ENCODE peak calls at places on chromosomes 6 and 20, in five cellular contexts. D is HCT116, L is HepG2, V is GM23338, S is SK-N-SH. R is an unnamed sample.
A peak's percentile ranks its signal among the peaks of the same experiment; 100 is the strongest.

GRCh38 chr6:108080010-108080780 is 5.7 kb upstream of the OSTM1 start:
- DNase-seq in V (peak; percentile 54), L (no peak), D (no peak), S (no peak), R (no peak)

GRCh38 chr6:31495580-31495979 is 2.4 kb upstream of the MICB start:
- DNase-seq in V (no peak), S (no peak), L (no peak), D (no peak), R (no peak)

GRCh38 chr6:139855741-139856206 is 481.3 kb upstream of the CITED2 start:
- DNase-seq in S (no peak), V (no peak), L (no peak), D (no peak), R (no peak)

GRCh38 chr6:131348572-131348971 is 213.3 kb downstream of the AKAP7 start:
- DNase-seq in D (no peak), V (no peak), L (no peak), S (no peak), R (no peak)

GRCh38 chr6:170057961-170058877 is 232.7 kb downstream of the DLL1 start:
- DNase-seq in S (no peak), V (no peak), D (no peak), L (no peak), R (no peak)

GRCh38 chr6:13357551-13358075 is 29.3 kb upstream of the TBC1D7 start:
- DNase-seq in L (no peak), V (peak; percentile 66), S (no peak), D (no peak), R (no peak)

GRCh38 chr6:39859025-39859424 is 66.8 kb downstream of the DAAM2 start:
- DNase-seq in V (no peak), S (no peak), L (no peak), D (no peak), R (no peak)

GRCh38 chr6:142485256-142485655 is 183.4 kb downstream of the ADGRG6 start:
- DNase-seq in D (no peak), L (no peak), S (no peak), V (no peak), R (no peak)

GRCh38 chr6:43971776-43972126 is 155.5 kb downstream of the MRPL14 start:
- DNase-seq in D (no peak), L (no peak), V (no peak), S (no peak), R (no peak)

GRCh38 chr20:55251170-55251569 is 754.1 kb downstream of the CBLN4 start:
- DNase-seq in D (no peak), S (no peak), L (no peak), V (no peak), R (no peak)

GRCh38 chr6:116034327-116034726 is 26.4 kb downstream of the FRK start:
- DNase-seq in D (no peak), L (no peak), S (no peak), V (no peak), R (no peak)

GRCh38 chr6:109579361-109579760 is 96.3 kb upstream of the ZBTB24 start:
- DNase-seq in V (no peak), D (no peak), S (no peak), L (no peak), R (no peak)

GRCh38 chr20:30811896-30812671 is 445.4 kb upstream of the DEFB115 start:
- DNase-seq in V (peak; percentile 80), D (no peak), L (no peak), S (peak; percentile 88), R (peak; percentile 23)

GRCh38 chr6:46437671-46438221 is 53.5 kb downstream of the RCAN2 start:
- DNase-seq in L (no peak), D (no peak), S (no peak), V (no peak), R (no peak)

GRCh38 chr6:31010393-31011060 is at the start of gene MUC22:
- DNase-seq in D (no peak), S (no peak), L (no peak), V (no peak), R (no peak)

GRCh38 chr20:35059612-35060011 is 33.0 kb downstream of the TRPC4AP start:
- DNase-seq in S (no peak), L (no peak), D (no peak), V (no peak), R (no peak)

GRCh38 chr20:31712112-31712553 is 10.5 kb downstream of the BCL2L1 start:
- DNase-seq in V (peak; percentile 26), S (no peak), D (no peak), L (peak; percentile 62), R (no peak)

GRCh38 chr20:13790708-13791107 is 5.9 kb downstream of the NDUFAF5 start:
- DNase-seq in L (no peak), D (no peak), S (no peak), V (no peak), R (no peak)

GRCh38 chr20:37319120-37319717 is 26.7 kb upstream of the SRC start:
- DNase-seq in L (no peak), V (peak; percentile 72), S (peak; percentile 45), D (no peak), R (no peak)

GRCh38 chr6:149965191-149966020 is 1.7 kb downstream of the ULBP1 start:
- DNase-seq in D (no peak), S (peak; percentile 54), L (no peak), V (peak; percentile 60), R (no peak)

GRCh38 chr6:20441921-20442320 is 40.2 kb downstream of the E2F3 start:
- DNase-seq in D (no peak), S (no peak), V (no peak), L (peak; percentile 65), R (no peak)

GRCh38 chr20:53902968-53903651 is 167.3 kb downstream of the BCAS1 start:
- DNase-seq in D (no peak), L (no peak), S (no peak), V (no peak), R (no peak)

GRCh38 chr6:151240036-151240685 is 394 bp downstream of the AKAP12 start:
- DNase-seq in V (peak; percentile 96), L (no peak), S (peak; percentile 84), D (peak; percentile 59), R (no peak)

GRCh38 chr20:1929460-1929859 is 34.3 kb downstream of the SIRPA start:
- DNase-seq in D (no peak), S (no peak), V (peak; percentile 30), L (no peak), R (no peak)

GRCh38 chr6:55088896-55089295 is 85.4 kb upstream of the HCRTR2 start:
- DNase-seq in D (no peak), S (no peak), V (no peak), L (no peak), R (no peak)

GRCh38 chr6:72950114-72950860 is 275.0 kb downstream of the KHDC1L start:
- DNase-seq in S (no peak), L (peak; percentile 31), D (peak; percentile 4), V (no peak), R (no peak)

GRCh38 chr6:11271637-11272036 is 39.2 kb upstream of the NEDD9 start:
- DNase-seq in D (no peak), V (no peak), L (no peak), S (no peak), R (no peak)

DNA sequence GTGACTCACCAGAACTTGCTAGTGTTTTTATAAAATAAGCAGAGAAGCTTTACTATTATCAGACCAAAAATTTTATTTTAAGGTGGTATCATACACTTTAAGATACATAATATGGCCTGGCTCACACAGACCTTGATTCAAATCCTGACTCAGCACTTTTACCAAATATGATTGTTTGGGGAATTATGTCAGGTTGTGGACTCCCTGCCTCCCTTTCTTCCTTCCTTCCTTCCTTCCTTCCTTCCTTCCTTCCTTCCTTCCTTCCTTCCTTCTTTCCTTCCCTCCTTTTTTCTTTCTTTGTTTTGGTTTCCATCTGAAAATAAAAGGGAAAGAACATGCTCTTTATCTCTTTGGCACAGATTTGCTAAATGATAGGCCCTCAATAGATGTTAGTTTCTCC is 186.0 kb upstream of the MMS22L start:
- DNase-seq in V (no peak), D (no peak), L (no peak), S (no peak), R (no peak)
- H3K27ac ChIP-seq in V (no peak overlapping the region), D (no peak overlapping the region), L (no peak overlapping the region), S (no peak overlapping the region), R (no peak overlapping the region)

GRCh38 chr20:11332376-11332775 is 585.3 kb upstream of the BTBD3 start:
- DNase-seq in S (no peak), L (no peak), D (no peak), V (no peak), R (no peak)
- TF ChIP-seq REST in S (no peak), L (no peak), D (no peak), V (no peak), R (no peak)

GRCh38 chr20:25544316-25544715 is 41.0 kb downstream of the NINL start:
- DNase-seq in D (no peak), S (no peak), L (no peak), V (no peak), R (no peak)

GRCh38 chr20:25547063-25547462 is 38.3 kb downstream of the NINL start:
- DNase-seq in L (no peak), D (no peak), S (no peak), V (no peak), R (no peak)

GRCh38 chr20:25545171-25545570 is 40.2 kb downstream of the NINL start:
- DNase-seq in V (no peak), L (no peak), S (no peak), D (no peak), R (no peak)

GRCh38 chr20:25544760-25545159 is 40.6 kb downstream of the NINL start:
- DNase-seq in L (no peak), V (peak; percentile 36), D (no peak), S (peak; percentile 63), R (no peak)

DNA sequence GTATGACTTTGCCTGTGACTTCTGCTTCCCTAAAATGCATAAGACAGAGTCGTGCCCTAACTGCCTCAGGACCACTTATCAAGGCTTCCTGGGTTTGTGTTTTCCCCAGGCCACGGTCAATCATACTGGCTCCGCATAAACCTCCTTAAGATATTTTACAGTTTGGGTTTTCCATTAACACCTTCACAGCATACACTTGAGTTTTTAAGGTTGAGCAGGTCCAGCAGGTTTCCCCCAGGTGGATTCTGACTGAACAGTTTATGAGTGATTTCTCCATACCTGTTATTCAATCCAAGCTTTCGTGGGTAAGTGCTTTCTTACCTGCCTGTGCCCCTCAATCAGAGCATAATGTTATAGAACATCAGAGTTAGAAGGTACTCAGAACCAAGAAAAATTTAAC is 39.3 kb downstream of the NINL start:
- DNase-seq in V (no peak), D (no peak), L (no peak), S (no peak), R (no peak)
- H3K27ac ChIP-seq in V (peak overlapping the region; percentile 76), D (no peak overlapping the region), L (no peak overlapping the region), S (no peak overlapping the region), R (no peak overlapping the region)

GRCh38 chr6:52505726-52506501 is 70.9 kb downstream of the TRAM2 start:
- DNase-seq in D (no peak), L (no peak), S (peak; percentile 43), V (peak; percentile 38), R (peak; percentile 15)

GRCh38 chr6:52503344-52503747 is 73.5 kb downstream of the TRAM2 start:
- DNase-seq in V (peak; percentile 69), S (peak; percentile 55), D (no peak), L (no peak), R (no peak)

GRCh38 chr6:52506502-52506875 is 70.4 kb downstream of the TRAM2 start:
- DNase-seq in V (no peak), D (no peak), L (no peak), S (no peak), R (no peak)

GRCh38 chr6:52503853-52504777 is 72.7 kb downstream of the TRAM2 start:
- DNase-seq in D (peak; percentile 94), V (no peak), L (no peak), S (peak; percentile 61), R (peak; percentile 22)

DNA sequence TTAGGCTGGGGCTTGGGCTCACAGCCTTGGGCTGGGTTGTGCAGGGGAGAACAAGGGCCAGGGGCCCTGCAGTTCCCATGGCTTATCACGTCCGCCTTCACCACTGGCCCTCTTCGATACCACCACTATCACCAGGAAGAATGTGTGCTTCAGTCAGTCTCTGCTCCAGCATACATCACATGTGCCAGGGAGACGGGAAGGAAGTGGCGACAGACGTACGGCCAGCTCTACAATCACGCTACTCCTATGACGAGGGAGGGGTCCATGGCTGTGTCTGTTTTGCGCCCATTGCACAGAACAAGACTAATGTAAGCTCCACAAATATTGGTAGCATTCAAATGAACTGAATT is 72.1 kb downstream of the TRAM2 start:
- DNase-seq in V (no peak), S (no peak), D (no peak), L (no peak), R (no peak)
- TF ChIP-seq REST in V (no peak), S (no peak), D (no peak), L (no peak), R (no peak)